ENCODE peak calls at places on chromosomes 1 and 21, in ten cellular contexts. One of them, this sample, is unnamed. For H3K4me1, H3K9me3 and H3K36me3, the result is how much of the 10 kb centered on the place peaks cover.

GRCh38 chr1:85054664-85055063 is 6.4 kb upstream of the MCOLN3 start:
- DNase-seq in body of pancreas: no peak
- DNase-seq in small intestine: no peak
- DNase-seq in cardiac muscle cell: no peak
- DNase-seq in psoas muscle: no peak
- DNase-seq in mammary epithelial cell: no peak
- DNase-seq in PC-3: no peak
- DNase-seq in heart left ventricle: no peak
- DNase-seq in CD8-positive, alpha-beta T cell: no peak
- DNase-seq in fibroblast of lung: no peak
- DNase-seq in this sample: no peak

GRCh38 chr1:235831148-235831547 is 35.6 kb downstream of the LYST start:
- DNase-seq in heart left ventricle: peak
- DNase-seq in CD8-positive, alpha-beta T cell: no peak
- DNase-seq in PC-3: peak
- DNase-seq in body of pancreas: no peak
- DNase-seq in cardiac muscle cell: peak
- DNase-seq in small intestine: no peak
- DNase-seq in psoas muscle: no peak
- DNase-seq in fibroblast of lung: peak
- DNase-seq in mammary epithelial cell: peak
- DNase-seq in this sample: no peak

GRCh38 chr21:41973861-41974751 is 20.3 kb upstream of the C2CD2 start:
- DNase-seq in fibroblast of lung: no peak
- DNase-seq in CD8-positive, alpha-beta T cell: no peak
- DNase-seq in heart left ventricle: peak
- DNase-seq in PC-3: no peak
- DNase-seq in small intestine: peak
- DNase-seq in cardiac muscle cell: peak
- DNase-seq in mammary epithelial cell: no peak
- DNase-seq in psoas muscle: peak
- DNase-seq in body of pancreas: no peak
- DNase-seq in this sample: peak

GRCh38 chr1:183806086-183806485 is 1.2 kb downstream of the RGL1 start:
- DNase-seq in small intestine: peak
- DNase-seq in mammary epithelial cell: no peak
- DNase-seq in psoas muscle: no peak
- DNase-seq in heart left ventricle: no peak
- DNase-seq in fibroblast of lung: peak
- DNase-seq in body of pancreas: no peak
- DNase-seq in cardiac muscle cell: peak
- DNase-seq in PC-3: no peak
- DNase-seq in CD8-positive, alpha-beta T cell: no peak
- DNase-seq in this sample: no peak

GRCh38 chr1:193270996-193271395 is 84.6 kb upstream of the B3GALT2 start:
- DNase-seq in PC-3: no peak
- DNase-seq in heart left ventricle: no peak
- DNase-seq in mammary epithelial cell: peak
- DNase-seq in psoas muscle: no peak
- DNase-seq in cardiac muscle cell: peak
- DNase-seq in CD8-positive, alpha-beta T cell: no peak
- DNase-seq in small intestine: no peak
- DNase-seq in body of pancreas: no peak
- DNase-seq in fibroblast of lung: peak
- DNase-seq in this sample: no peak

GRCh38 chr1:18859560-18859959 is at the start of gene TAS1R2:
- DNase-seq in body of pancreas: no peak
- DNase-seq in small intestine: no peak
- DNase-seq in heart left ventricle: no peak
- DNase-seq in psoas muscle: no peak
- DNase-seq in mammary epithelial cell: no peak
- DNase-seq in CD8-positive, alpha-beta T cell: no peak
- DNase-seq in cardiac muscle cell: no peak
- DNase-seq in PC-3: no peak
- DNase-seq in fibroblast of lung: no peak
- DNase-seq in this sample: no peak

GRCh38 chr1:2970311-2971145 is 50.7 kb upstream of the ACTRT2 start:
- DNase-seq in body of pancreas: no peak
- DNase-seq in psoas muscle: no peak
- DNase-seq in small intestine: no peak
- DNase-seq in fibroblast of lung: no peak
- DNase-seq in CD8-positive, alpha-beta T cell: no peak
- DNase-seq in heart left ventricle: no peak
- DNase-seq in cardiac muscle cell: no peak
- DNase-seq in mammary epithelial cell: no peak
- DNase-seq in PC-3: no peak
- DNase-seq in this sample: no peak

GRCh38 chr1:190169311-190170067 is 308.2 kb downstream of the BRINP3 start:
- DNase-seq in cardiac muscle cell: peak
- DNase-seq in fibroblast of lung: peak
- DNase-seq in small intestine: no peak
- DNase-seq in heart left ventricle: no peak
- DNase-seq in psoas muscle: no peak
- DNase-seq in PC-3: peak
- DNase-seq in mammary epithelial cell: peak
- DNase-seq in body of pancreas: no peak
- DNase-seq in CD8-positive, alpha-beta T cell: no peak
- DNase-seq in this sample: no peak

GRCh38 chr1:109975718-109976117 is 8.8 kb upstream of the AHCYL1 start:
- DNase-seq in psoas muscle: no peak
- DNase-seq in fibroblast of lung: peak
- DNase-seq in mammary epithelial cell: peak
- DNase-seq in PC-3: peak
- DNase-seq in cardiac muscle cell: peak
- DNase-seq in body of pancreas: no peak
- DNase-seq in CD8-positive, alpha-beta T cell: no peak
- DNase-seq in small intestine: no peak
- DNase-seq in heart left ventricle: no peak
- DNase-seq in this sample: no peak

GRCh38 chr1:209527993-209528392 is 55.5 kb upstream of the CAMK1G start:
- DNase-seq in CD8-positive, alpha-beta T cell: no peak
- DNase-seq in PC-3: peak
- DNase-seq in body of pancreas: peak
- DNase-seq in small intestine: peak
- DNase-seq in mammary epithelial cell: peak
- DNase-seq in cardiac muscle cell: peak
- DNase-seq in psoas muscle: no peak
- DNase-seq in fibroblast of lung: peak
- DNase-seq in heart left ventricle: no peak
- DNase-seq in this sample: no peak

GRCh38 chr1:206911064-206911663 is 10.6 kb downstream of the FCMR start:
- DNase-seq in cardiac muscle cell: peak
- DNase-seq in small intestine: peak
- DNase-seq in mammary epithelial cell: peak
- DNase-seq in heart left ventricle: no peak
- DNase-seq in fibroblast of lung: peak
- DNase-seq in body of pancreas: peak
- DNase-seq in CD8-positive, alpha-beta T cell: no peak
- DNase-seq in PC-3: peak
- DNase-seq in psoas muscle: no peak
- DNase-seq in this sample: peak

GRCh38 chr1:29297476-29297875 is 61.2 kb downstream of the PTPRU start:
- DNase-seq in mammary epithelial cell: no peak
- DNase-seq in heart left ventricle: no peak
- DNase-seq in cardiac muscle cell: no peak
- DNase-seq in small intestine: no peak
- DNase-seq in psoas muscle: no peak
- DNase-seq in CD8-positive, alpha-beta T cell: no peak
- DNase-seq in PC-3: no peak
- DNase-seq in body of pancreas: no peak
- DNase-seq in fibroblast of lung: peak
- DNase-seq in this sample: no peak

GRCh38 chr1:118877668-118878067 is 110.5 kb downstream of the TBX15 start:
- DNase-seq in CD8-positive, alpha-beta T cell: no peak
- DNase-seq in PC-3: no peak
- DNase-seq in small intestine: no peak
- DNase-seq in mammary epithelial cell: no peak
- DNase-seq in psoas muscle: no peak
- DNase-seq in body of pancreas: no peak
- DNase-seq in fibroblast of lung: no peak
- DNase-seq in cardiac muscle cell: no peak
- DNase-seq in heart left ventricle: no peak
- DNase-seq in this sample: no peak

GRCh38 chr1:3035871-3036645 is 14.8 kb downstream of the ACTRT2 start:
- DNase-seq in fibroblast of lung: no peak
- DNase-seq in cardiac muscle cell: no peak
- DNase-seq in CD8-positive, alpha-beta T cell: no peak
- DNase-seq in PC-3: no peak
- DNase-seq in small intestine: no peak
- DNase-seq in body of pancreas: no peak
- DNase-seq in heart left ventricle: no peak
- DNase-seq in psoas muscle: no peak
- DNase-seq in mammary epithelial cell: no peak
- DNase-seq in this sample: no peak

GRCh38 chr1:229556551-229556950 is 2.0 kb downstream of the ABCB10 start:
- DNase-seq in heart left ventricle: no peak
- DNase-seq in CD8-positive, alpha-beta T cell: no peak
- DNase-seq in small intestine: peak
- DNase-seq in fibroblast of lung: no peak
- DNase-seq in mammary epithelial cell: no peak
- DNase-seq in PC-3: no peak
- DNase-seq in body of pancreas: no peak
- DNase-seq in psoas muscle: no peak
- DNase-seq in cardiac muscle cell: no peak
- DNase-seq in this sample: no peak

DNA sequence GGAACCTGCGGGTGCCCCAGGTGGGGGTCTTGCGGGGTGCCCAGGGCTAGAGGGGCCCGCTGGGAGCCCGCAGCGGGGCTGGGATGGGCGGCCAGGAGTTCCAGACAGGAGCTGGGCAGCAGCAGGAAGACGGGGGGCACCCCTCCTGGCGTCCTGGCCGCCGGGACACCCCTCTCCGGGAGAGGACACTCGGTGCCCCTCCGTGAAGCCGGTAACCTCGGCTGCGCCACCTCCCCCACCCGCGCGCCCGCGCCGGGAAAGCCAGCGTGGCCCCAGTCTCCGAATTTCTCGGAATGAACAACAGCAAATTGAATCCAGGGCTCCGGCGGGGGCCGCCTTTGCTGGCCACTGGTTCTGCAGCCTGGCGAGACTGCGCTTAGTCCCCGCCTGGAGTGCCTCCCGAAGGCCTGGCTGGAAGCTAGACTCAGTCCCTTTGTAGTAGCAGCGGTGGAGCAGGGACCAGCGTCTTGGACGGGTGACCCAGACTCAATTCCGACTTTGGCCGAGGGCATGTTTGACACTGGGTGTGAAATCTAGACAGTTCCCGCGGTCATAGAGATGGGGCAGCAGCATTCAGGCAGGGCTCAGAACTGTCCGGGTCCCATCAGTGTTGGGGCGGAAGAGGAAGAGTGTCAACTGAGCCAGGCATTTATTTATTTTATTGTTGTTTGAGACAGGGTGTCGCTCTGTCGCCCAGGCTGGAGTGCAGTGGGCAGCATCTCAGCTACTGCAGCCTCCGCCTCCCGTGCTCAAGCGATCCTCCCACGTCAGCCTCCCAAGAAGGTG is 766 bp downstream of the IFNGR2 start:
- DNase-seq in cardiac muscle cell: peak
- DNase-seq in heart left ventricle: peak
- DNase-seq in CD8-positive, alpha-beta T cell: no peak
- DNase-seq in PC-3: peak
- DNase-seq in body of pancreas: peak
- DNase-seq in psoas muscle: peak
- DNase-seq in fibroblast of lung: peak
- DNase-seq in small intestine: peak
- DNase-seq in mammary epithelial cell: peak
- DNase-seq in this sample: no peak
- H3K4me1 ChIP-seq in cardiac muscle cell: under half
- H3K4me1 ChIP-seq in heart left ventricle: half or more
- H3K4me1 ChIP-seq in CD8-positive, alpha-beta T cell: under half
- H3K4me1 ChIP-seq in PC-3: under half
- H3K4me1 ChIP-seq in body of pancreas: under half
- H3K4me1 ChIP-seq in psoas muscle: under half
- H3K4me1 ChIP-seq in fibroblast of lung: under half
- H3K4me1 ChIP-seq in small intestine: under half
- H3K4me1 ChIP-seq in mammary epithelial cell: under half
- H3K4me1 ChIP-seq in this sample: under half

GRCh38 chr1:53435151-53435550 is 24.0 kb upstream of the DMRTB1 start:
- DNase-seq in PC-3: no peak
- DNase-seq in mammary epithelial cell: no peak
- DNase-seq in small intestine: no peak
- DNase-seq in CD8-positive, alpha-beta T cell: no peak
- DNase-seq in fibroblast of lung: no peak
- DNase-seq in psoas muscle: no peak
- DNase-seq in heart left ventricle: no peak
- DNase-seq in body of pancreas: no peak
- DNase-seq in cardiac muscle cell: no peak
- DNase-seq in this sample: no peak
- H3K9me3 ChIP-seq in PC-3: under half
- H3K9me3 ChIP-seq in mammary epithelial cell: under half
- H3K9me3 ChIP-seq in small intestine: under half
- H3K9me3 ChIP-seq in CD8-positive, alpha-beta T cell: under half
- H3K9me3 ChIP-seq in fibroblast of lung: under half
- H3K9me3 ChIP-seq in psoas muscle: under half
- H3K9me3 ChIP-seq in heart left ventricle: under half
- H3K9me3 ChIP-seq in body of pancreas: under half
- H3K9me3 ChIP-seq in cardiac muscle cell: under half
- H3K9me3 ChIP-seq in this sample: under half

GRCh38 chr21:33567914-33568313 is 20.6 kb downstream of the DONSON start:
- DNase-seq in psoas muscle: no peak
- DNase-seq in heart left ventricle: no peak
- DNase-seq in fibroblast of lung: no peak
- DNase-seq in cardiac muscle cell: no peak
- DNase-seq in small intestine: no peak
- DNase-seq in CD8-positive, alpha-beta T cell: no peak
- DNase-seq in PC-3: no peak
- DNase-seq in mammary epithelial cell: no peak
- DNase-seq in body of pancreas: no peak
- DNase-seq in this sample: no peak
- H3K36me3 ChIP-seq in psoas muscle: half or more
- H3K36me3 ChIP-seq in heart left ventricle: under half
- H3K36me3 ChIP-seq in fibroblast of lung: under half
- H3K36me3 ChIP-seq in cardiac muscle cell: half or more
- H3K36me3 ChIP-seq in small intestine: under half
- H3K36me3 ChIP-seq in CD8-positive, alpha-beta T cell: under half
- H3K36me3 ChIP-seq in PC-3: half or more
- H3K36me3 ChIP-seq in mammary epithelial cell: under half
- H3K36me3 ChIP-seq in body of pancreas: under half
- H3K36me3 ChIP-seq in this sample: half or more

GRCh38 chr1:224047538-224047937 is 66.4 kb upstream of the FBXO28 start:
- DNase-seq in small intestine: no peak
- DNase-seq in psoas muscle: no peak
- DNase-seq in heart left ventricle: no peak
- DNase-seq in mammary epithelial cell: no peak
- DNase-seq in PC-3: no peak
- DNase-seq in cardiac muscle cell: no peak
- DNase-seq in fibroblast of lung: peak
- DNase-seq in CD8-positive, alpha-beta T cell: no peak
- DNase-seq in body of pancreas: no peak
- DNase-seq in this sample: no peak
- H3K4me1 ChIP-seq in small intestine: under half
- H3K4me1 ChIP-seq in psoas muscle: under half
- H3K4me1 ChIP-seq in heart left ventricle: under half
- H3K4me1 ChIP-seq in mammary epithelial cell: under half
- H3K4me1 ChIP-seq in PC-3: under half
- H3K4me1 ChIP-seq in cardiac muscle cell: under half
- H3K4me1 ChIP-seq in fibroblast of lung: under half
- H3K4me1 ChIP-seq in CD8-positive, alpha-beta T cell: under half
- H3K4me1 ChIP-seq in body of pancreas: under half
- H3K4me1 ChIP-seq in this sample: under half